ENCODE peak calls at places on chromosome 7, in four cellular contexts. One of them, this sample, is unnamed.

GRCh38 chr7:22137466-22137865 is 191.8 kb upstream of the CDCA7L start:
- DNase-seq in GM12878: no peak
- DNase-seq in HepG2: no peak
- DNase-seq in SK-N-SH: no peak
- DNase-seq in this sample: no peak

GRCh38 chr7:28207486-28208158 is 27.0 kb upstream of the JAZF1 start:
- DNase-seq in HepG2: no peak
- DNase-seq in SK-N-SH: no peak
- DNase-seq in GM12878: peak; percentile 41
- DNase-seq in this sample: no peak

GRCh38 chr7:158811461-158811860 is 17.8 kb downstream of the ESYT2 start:
- DNase-seq in GM12878: no peak
- DNase-seq in SK-N-SH: no peak
- DNase-seq in HepG2: no peak
- DNase-seq in this sample: peak; percentile 33

GRCh38 chr7:49776994-49777393 is 3.6 kb downstream of the VWC2 start:
- DNase-seq in GM12878: no peak
- DNase-seq in SK-N-SH: no peak
- DNase-seq in HepG2: peak; percentile 19
- DNase-seq in this sample: no peak

GRCh38 chr7:144835166-144835611 is 664 bp downstream of the TPK1 start:
- DNase-seq in SK-N-SH: peak; percentile 65
- DNase-seq in GM12878: peak; percentile 21
- DNase-seq in HepG2: peak; percentile 1
- DNase-seq in this sample: peak; percentile 43

GRCh38 chr7:151872531-151873401 is 4.1 kb downstream of the PRKAG2 start:
- DNase-seq in GM12878: no peak
- DNase-seq in SK-N-SH: no peak
- DNase-seq in HepG2: no peak
- DNase-seq in this sample: no peak

GRCh38 chr7:74502216-74502891 is 48.6 kb downstream of the GTF2IRD1 start:
- DNase-seq in SK-N-SH: no peak
- DNase-seq in HepG2: no peak
- DNase-seq in GM12878: no peak
- DNase-seq in this sample: no peak

GRCh38 chr7:80623465-80624252 is 14.8 kb upstream of the CD36 start:
- DNase-seq in SK-N-SH: no peak
- DNase-seq in HepG2: peak; percentile 72
- DNase-seq in GM12878: no peak
- DNase-seq in this sample: no peak

GRCh38 chr7:111255576-111255975 is 164.6 kb downstream of the LRRN3 start:
- DNase-seq in SK-N-SH: no peak
- DNase-seq in HepG2: no peak
- DNase-seq in GM12878: no peak
- DNase-seq in this sample: no peak

GRCh38 chr7:155371884-155372781 is 74.5 kb downstream of the INSIG1 start:
- DNase-seq in SK-N-SH: peak; percentile 68
- DNase-seq in GM12878: no peak
- DNase-seq in HepG2: no peak
- DNase-seq in this sample: peak; percentile 88

GRCh38 chr7:85851571-85852193 is 664.8 kb upstream of the SEMA3D start:
- DNase-seq in SK-N-SH: peak; percentile 31
- DNase-seq in GM12878: no peak
- DNase-seq in HepG2: peak; percentile 16
- DNase-seq in this sample: peak; percentile 12

GRCh38 chr7:2654059-2654458 is 22.3 kb downstream of the TTYH3 start:
- DNase-seq in GM12878: no peak
- DNase-seq in HepG2: no peak
- DNase-seq in SK-N-SH: no peak
- DNase-seq in this sample: no peak

GRCh38 chr7:17466201-17466600 is 167.7 kb downstream of the AHR start:
- DNase-seq in SK-N-SH: no peak
- DNase-seq in GM12878: no peak
- DNase-seq in HepG2: no peak
- DNase-seq in this sample: no peak

GRCh38 chr7:97145068-97145467 is 27.6 kb downstream of the SDHAF3 start:
- DNase-seq in GM12878: no peak
- DNase-seq in SK-N-SH: peak; percentile 27
- DNase-seq in HepG2: peak; percentile 32
- DNase-seq in this sample: no peak

GRCh38 chr7:75951506-75951905 is 36.6 kb downstream of the POR start:
- DNase-seq in GM12878: no peak
- DNase-seq in SK-N-SH: peak; percentile 54
- DNase-seq in HepG2: peak; percentile 33
- DNase-seq in this sample: no peak

GRCh38 chr7:130909881-130910672 is 176.1 kb upstream of the KLF14 start:
- DNase-seq in GM12878: no peak
- DNase-seq in HepG2: no peak
- DNase-seq in SK-N-SH: no peak
- DNase-seq in this sample: peak; percentile 40

GRCh38 chr7:123198668-123199652 is 809 bp downstream of the SLC13A1 start:
- DNase-seq in SK-N-SH: no peak
- DNase-seq in GM12878: no peak
- DNase-seq in HepG2: no peak
- DNase-seq in this sample: no peak

GRCh38 chr7:47088329-47089067 is 493.4 kb downstream of the TNS3 start:
- DNase-seq in SK-N-SH: peak; percentile 77
- DNase-seq in GM12878: no peak
- DNase-seq in HepG2: peak; percentile 46
- DNase-seq in this sample: peak; percentile 51

GRCh38 chr7:149569025-149569725 is 71.6 kb upstream of the ZNF746 start:
- DNase-seq in HepG2: no peak
- DNase-seq in SK-N-SH: no peak
- DNase-seq in GM12878: no peak
- DNase-seq in this sample: no peak

GRCh38 chr7:26958834-26959233 is 94.4 kb upstream of the SKAP2 start:
- DNase-seq in SK-N-SH: no peak
- DNase-seq in HepG2: peak; percentile 46
- DNase-seq in GM12878: no peak
- DNase-seq in this sample: no peak

GRCh38 chr7:117715784-117716445 is 157.3 kb downstream of the CTTNBP2 start:
- DNase-seq in SK-N-SH: peak; percentile 59
- DNase-seq in HepG2: peak; percentile 39
- DNase-seq in GM12878: no peak
- DNase-seq in this sample: peak; percentile 31

GRCh38 chr7:132592947-132593335 is 16.7 kb upstream of the PLXNA4 start:
- DNase-seq in GM12878: no peak
- DNase-seq in HepG2: no peak
- DNase-seq in SK-N-SH: peak; percentile 64
- DNase-seq in this sample: no peak

DNA sequence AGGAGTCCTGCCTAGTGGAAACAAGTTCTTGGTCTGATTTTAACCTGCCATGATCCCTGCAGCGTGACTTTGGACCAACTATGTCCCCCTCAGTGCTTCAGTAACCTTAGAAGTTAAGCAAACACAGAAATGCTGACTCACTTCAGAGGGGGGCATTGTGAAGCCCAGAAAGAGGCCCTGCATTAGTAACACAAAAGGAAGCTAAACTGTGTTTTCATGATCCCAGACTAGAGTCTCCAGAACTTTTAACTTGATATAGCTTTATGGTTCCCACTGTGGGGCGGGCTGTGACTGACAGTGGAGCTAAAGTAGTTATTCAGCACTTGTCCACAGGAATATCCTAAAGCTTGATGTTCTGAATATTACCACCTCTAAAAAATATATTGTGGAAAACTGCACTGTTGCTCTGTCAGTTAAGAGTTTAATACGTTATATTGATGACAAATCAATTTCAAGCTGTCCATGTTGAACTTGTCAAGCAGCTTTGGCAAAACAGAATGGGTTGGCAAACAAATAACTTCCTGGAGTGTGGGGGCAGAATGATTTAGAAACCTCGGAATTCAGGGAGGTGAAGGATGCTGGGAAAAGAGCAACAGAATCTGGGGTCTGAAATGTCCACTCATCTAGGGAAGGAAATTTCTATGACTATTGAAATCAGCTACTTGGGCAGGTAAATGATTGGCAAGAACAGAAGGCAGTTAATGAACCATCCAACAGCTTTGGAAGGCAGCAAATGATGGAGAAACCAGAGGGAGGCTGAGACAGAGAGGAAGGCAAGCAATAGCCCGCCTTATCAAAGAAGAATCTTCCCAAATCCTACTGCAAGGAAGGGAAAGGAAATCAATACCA is 95.2 kb upstream of the PALS2 start:
- DNase-seq in HepG2: peak; percentile 89
- DNase-seq in SK-N-SH: no peak
- DNase-seq in GM12878: no peak
- DNase-seq in this sample: peak; percentile 23
- TF ChIP-seq NFIC in HepG2: no peak
- TF ChIP-seq NFIC in SK-N-SH: no peak
- TF ChIP-seq NFIC in GM12878: no peak
- TF ChIP-seq NFIC in this sample: no peak

GRCh38 chr7:128094111-128094570 is 62.9 kb upstream of the LRRC4 start:
- DNase-seq in GM12878: no peak
- DNase-seq in HepG2: no peak
- DNase-seq in SK-N-SH: no peak
- DNase-seq in this sample: no peak
- TF ChIP-seq NFIC in GM12878: no peak
- TF ChIP-seq NFIC in HepG2: no peak
- TF ChIP-seq NFIC in SK-N-SH: no peak
- TF ChIP-seq NFIC in this sample: no peak

DNA sequence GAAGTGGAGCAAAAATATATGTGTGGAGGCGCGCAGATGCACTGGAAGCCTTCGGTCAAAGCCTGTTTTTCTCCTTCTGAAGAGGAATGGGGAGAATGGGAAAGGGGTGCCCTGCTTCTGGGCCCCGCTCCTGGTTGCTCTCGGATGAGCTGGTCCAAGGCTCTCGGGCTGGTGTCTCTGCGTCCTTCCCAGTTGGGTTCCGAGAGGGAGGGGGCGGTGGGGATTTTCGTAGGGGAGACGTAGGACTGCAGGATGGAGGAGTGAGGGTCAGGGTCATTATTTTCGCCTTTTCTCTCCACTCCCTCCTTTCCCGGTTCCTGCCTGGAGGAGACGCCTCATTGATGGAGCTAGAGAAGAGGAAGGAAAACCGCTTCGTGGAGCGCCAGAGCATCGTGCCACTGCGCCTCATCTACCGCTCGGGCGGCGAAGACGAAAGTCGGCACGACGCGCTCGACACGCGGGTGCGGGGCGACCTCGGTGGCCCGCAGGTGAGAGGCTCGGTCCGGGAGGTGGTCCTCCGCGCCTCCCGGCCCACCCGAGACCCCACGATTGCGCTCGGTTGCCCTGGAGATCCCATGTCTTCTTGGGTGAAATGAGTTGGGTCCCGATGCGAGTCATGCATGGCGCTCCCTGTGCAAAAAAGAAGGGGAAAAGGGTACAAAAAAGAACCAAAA is 785 bp downstream of the ADAM22 start:
- DNase-seq in GM12878: no peak
- DNase-seq in HepG2: no peak
- DNase-seq in SK-N-SH: peak; percentile 81
- DNase-seq in this sample: no peak
- TF ChIP-seq NFIC in GM12878: no peak
- TF ChIP-seq NFIC in HepG2: no peak
- TF ChIP-seq NFIC in SK-N-SH: no peak
- TF ChIP-seq NFIC in this sample: no peak

GRCh38 chr7:12257582-12257981 is 46.5 kb downstream of the TMEM106B start:
- DNase-seq in GM12878: peak; percentile 86
- DNase-seq in SK-N-SH: no peak
- DNase-seq in HepG2: peak; percentile 7
- DNase-seq in this sample: no peak
- TF ChIP-seq NFIC in GM12878: peak; percentile 94
- TF ChIP-seq NFIC in SK-N-SH: no peak
- TF ChIP-seq NFIC in HepG2: no peak
- TF ChIP-seq NFIC in this sample: no peak

GRCh38 chr7:91683823-91684222 is 196.7 kb downstream of the MTERF1 start:
- DNase-seq in GM12878: no peak
- DNase-seq in SK-N-SH: peak; percentile 16
- DNase-seq in HepG2: no peak
- DNase-seq in this sample: no peak
- TF ChIP-seq NFIC in GM12878: no peak
- TF ChIP-seq NFIC in SK-N-SH: no peak
- TF ChIP-seq NFIC in HepG2: no peak
- TF ChIP-seq NFIC in this sample: peak; percentile 86

DNA sequence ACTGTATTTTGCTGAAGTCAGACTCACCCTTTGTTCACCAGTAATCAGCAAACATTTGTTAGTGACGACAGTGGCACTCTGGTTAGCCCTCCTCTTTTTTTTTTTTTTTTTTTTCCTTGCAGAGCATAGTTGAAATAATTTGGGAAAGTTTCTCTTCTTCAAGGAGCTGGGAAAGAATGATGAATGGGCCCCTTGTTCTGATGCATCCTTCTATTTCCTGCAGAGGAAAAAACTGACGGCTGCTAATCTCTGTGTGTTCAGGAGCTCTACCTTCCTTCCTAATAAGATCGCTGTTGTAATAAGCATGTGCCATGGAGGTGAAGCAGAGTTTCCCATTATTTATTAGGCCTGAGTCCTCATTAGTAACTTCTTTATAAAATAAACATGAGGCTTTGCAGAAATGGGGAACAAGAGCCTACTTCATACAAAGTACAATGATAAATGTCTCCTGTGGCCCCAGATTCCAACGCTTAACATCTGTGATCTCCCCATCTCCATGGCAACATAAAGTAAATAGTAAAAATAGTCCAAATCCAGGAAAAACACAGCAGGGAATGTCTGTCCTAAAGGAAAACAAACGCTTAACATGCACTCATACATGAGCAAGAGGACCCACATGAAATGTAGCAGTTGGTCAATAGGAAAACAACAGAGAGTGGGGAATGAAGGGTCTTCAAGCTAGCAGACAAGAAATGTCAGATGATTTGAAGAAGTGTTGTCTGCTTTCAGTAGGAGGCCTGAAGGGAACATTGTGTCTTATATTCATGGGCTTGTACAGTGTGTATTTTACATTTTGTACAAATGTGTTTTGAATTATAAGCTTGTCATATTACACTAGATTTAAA is 59.1 kb upstream of the CALD1 start:
- DNase-seq in SK-N-SH: no peak
- DNase-seq in GM12878: no peak
- DNase-seq in HepG2: no peak
- DNase-seq in this sample: no peak
- TF ChIP-seq NFIC in SK-N-SH: no peak
- TF ChIP-seq NFIC in GM12878: no peak
- TF ChIP-seq NFIC in HepG2: no peak
- TF ChIP-seq NFIC in this sample: no peak

DNA sequence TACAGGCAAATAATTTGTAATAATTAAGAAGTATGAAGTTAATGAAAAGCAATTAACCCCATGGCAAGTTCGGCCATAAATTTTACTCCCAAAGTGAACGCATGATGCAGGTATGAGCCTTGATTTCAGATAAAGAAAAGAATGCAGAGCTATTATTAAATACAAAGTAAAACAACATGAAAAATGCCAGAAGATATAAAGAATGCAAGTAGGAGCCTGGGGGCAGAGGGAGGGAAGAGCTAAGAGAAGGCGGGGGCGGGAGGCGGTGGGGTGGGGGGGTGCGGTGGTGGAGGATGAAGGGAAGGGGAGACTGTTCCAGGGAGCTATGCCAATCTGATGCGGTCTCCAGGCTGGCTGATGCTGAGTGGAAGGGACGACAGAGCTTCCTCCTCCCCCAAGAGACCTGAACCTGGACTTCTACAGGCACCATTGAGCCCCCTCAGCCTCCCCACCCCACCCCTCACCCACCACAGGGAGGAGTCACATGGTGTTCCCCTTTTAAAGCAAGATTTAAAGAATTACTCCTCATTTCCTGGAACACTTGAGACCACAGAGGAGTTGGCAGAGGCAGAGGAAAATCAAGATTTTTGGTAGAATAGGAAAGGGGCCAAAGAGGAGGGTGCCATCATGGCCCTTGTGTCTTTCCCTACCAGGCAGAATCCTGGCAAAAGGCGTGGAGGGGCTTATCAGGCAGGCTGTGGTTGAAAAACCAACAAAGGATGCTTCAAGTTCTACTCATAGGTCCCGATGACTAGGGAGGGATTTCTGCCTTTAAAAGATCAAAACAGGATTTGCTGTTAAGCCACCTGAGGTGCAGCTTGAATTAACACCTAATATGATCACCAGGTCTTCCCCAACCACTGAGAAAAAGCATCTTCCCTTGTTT is 45.4 kb downstream of the BPGM start:
- DNase-seq in SK-N-SH: no peak
- DNase-seq in GM12878: no peak
- DNase-seq in HepG2: no peak
- DNase-seq in this sample: no peak
- TF ChIP-seq NFIC in SK-N-SH: peak; percentile 54
- TF ChIP-seq NFIC in GM12878: no peak
- TF ChIP-seq NFIC in HepG2: no peak
- TF ChIP-seq NFIC in this sample: no peak